ENCODE peak calls at places on chromosomes 12 and 14, in six cellular contexts. D is Peyer's patch, N is AG10803, Z is NB4, E is mucosa of descending colon, I is AG04450. M is an unnamed sample.

GRCh38 chr12:39986674-39987073 is 119.2 kb downstream of the SLC2A13 start:
- DNase-seq in E (no peak), D (no peak), N (no peak), I (no peak), Z (no peak), M (no peak)

GRCh38 chr14:101478796-101479410 is 82.4 kb upstream of the DIO3 start:
- DNase-seq in N (no peak), D (peak; percentile 16), I (no peak), E (no peak), Z (no peak), M (no peak)

GRCh38 chr12:107522692-107523477 is 162.7 kb upstream of the PWP1 start:
- DNase-seq in E (no peak), Z (peak; percentile 28), I (no peak), N (no peak), D (no peak), M (no peak)

GRCh38 chr12:49975370-49975761 is 2.6 kb downstream of the AQP6 start:
- DNase-seq in D (peak; percentile 45), E (no peak), N (no peak), I (no peak), Z (no peak), M (no peak)

GRCh38 chr12:131415781-131416180 is 295.1 kb upstream of the SFSWAP start:
- DNase-seq in E (no peak), D (no peak), N (no peak), Z (peak; percentile 32), I (no peak), M (no peak)

GRCh38 chr14:49982522-49982951 is 89.7 kb downstream of the ARF6 start:
- DNase-seq in I (peak; percentile 72), D (no peak), Z (no peak), E (no peak), N (peak; percentile 93), M (no peak)

GRCh38 chr14:50834802-50835276 is 3.9 kb upstream of the NIN start:
- DNase-seq in I (no peak), Z (no peak), N (no peak), D (no peak), E (no peak), M (no peak)

GRCh38 chr14:71932229-71932951 is at the start of gene RGS6:
- DNase-seq in N (no peak), I (no peak), Z (no peak), E (peak; percentile 68), D (peak; percentile 57), M (peak; percentile 82)

GRCh38 chr12:50224026-50224692 is 57.0 kb upstream of the CERS5 start:
- DNase-seq in I (no peak), D (no peak), Z (peak; percentile 22), N (peak; percentile 42), E (no peak), M (peak; percentile 69)

GRCh38 chr12:54991161-54991991 is 6.8 kb upstream of the TESPA1 start:
- DNase-seq in D (no peak), N (no peak), Z (no peak), E (no peak), I (no peak), M (peak; percentile 62)

GRCh38 chr12:49622501-49623141 is 740 bp upstream of the PRPF40B start:
- DNase-seq in N (peak; percentile 23), Z (peak; percentile 70), I (no peak), D (peak; percentile 68), E (peak; percentile 62), M (peak; percentile 80)

GRCh38 chr12:113474635-113475436 is 3.2 kb upstream of the LHX5 start:
- DNase-seq in Z (no peak), I (no peak), D (no peak), N (no peak), E (no peak), M (no peak)

GRCh38 chr12:117603316-117604113 is 242.1 kb upstream of the NOS1 start:
- DNase-seq in Z (no peak), D (no peak), N (no peak), I (no peak), E (no peak), M (no peak)

GRCh38 chr14:73774244-73774575 is 60.0 kb upstream of the PNMA1 start:
- DNase-seq in D (no peak), N (no peak), E (no peak), Z (no peak), I (no peak), M (no peak)

GRCh38 chr14:86646688-86647687 is 1117.0 kb downstream of the FLRT2 start:
- DNase-seq in E (no peak), D (no peak), N (peak; percentile 5), Z (peak; percentile 23), I (no peak), M (no peak)

GRCh38 chr12:32273063-32273521 is 126.3 kb upstream of the FGD4 start:
- DNase-seq in Z (no peak), N (no peak), I (no peak), E (no peak), D (no peak), M (peak; percentile 36)

GRCh38 chr12:3326156-3326849 is 164.7 kb upstream of the PRMT8 start:
- DNase-seq in E (no peak), Z (no peak), I (no peak), D (no peak), N (no peak), M (no peak)

GRCh38 chr12:132400011-132400641 is 70.7 kb upstream of the GALNT9 start:
- DNase-seq in I (no peak), N (no peak), E (no peak), Z (no peak), D (no peak), M (no peak)

GRCh38 chr12:55619352-55620138 is 17.1 kb upstream of the OR10P1 start:
- DNase-seq in N (peak; percentile 92), D (no peak), E (no peak), Z (peak; percentile 89), I (peak; percentile 84), M (peak; percentile 36)

GRCh38 chr12:26239508-26240328 is 44.3 kb downstream of the SSPN start:
- DNase-seq in N (peak; percentile 99), D (no peak), I (peak; percentile 36), E (no peak), Z (peak; percentile 94), M (no peak)

GRCh38 chr14:93549578-93549977 is 118.8 kb downstream of the UNC79 start:
- DNase-seq in N (no peak), I (no peak), E (no peak), D (no peak), Z (no peak), M (no peak)

GRCh38 chr12:123660328-123660727 is 10.6 kb upstream of the TCTN2 start:
- DNase-seq in D (no peak), I (peak; percentile 34), Z (no peak), E (no peak), N (peak; percentile 88), M (no peak)

GRCh38 chr12:101599311-101599710 is 4.5 kb downstream of the MYBPC1 start:
- DNase-seq in E (no peak), D (no peak), Z (no peak), N (no peak), I (no peak), M (no peak)

GRCh38 chr14:81246561-81247270 is 26.0 kb upstream of the GTF2A1 start:
- DNase-seq in D (no peak), I (no peak), N (peak; percentile 73), E (no peak), Z (no peak), M (no peak)

GRCh38 chr14:87896393-87897380 is 96.3 kb downstream of the GALC start:
- DNase-seq in N (peak; percentile 54), D (no peak), I (peak; percentile 36), Z (peak; percentile 53), E (no peak), M (no peak)

GRCh38 chr14:90087433-90087832 is 25.6 kb downstream of the KCNK13 start:
- DNase-seq in Z (peak; percentile 96), N (peak; percentile 73), E (no peak), I (peak; percentile 13), D (no peak), M (no peak)

GRCh38 chr12:24661657-24662096 is 287.2 kb downstream of the BCAT1 start:
- DNase-seq in E (peak; percentile 26), D (no peak), Z (peak; percentile 54), I (peak; percentile 41), N (peak; percentile 16), M (no peak)

GRCh38 chr12:29640589-29641345 is 143.0 kb downstream of the TMTC1 start:
- DNase-seq in Z (no peak), N (no peak), E (no peak), I (no peak), D (peak; percentile 65), M (no peak)

DNA sequence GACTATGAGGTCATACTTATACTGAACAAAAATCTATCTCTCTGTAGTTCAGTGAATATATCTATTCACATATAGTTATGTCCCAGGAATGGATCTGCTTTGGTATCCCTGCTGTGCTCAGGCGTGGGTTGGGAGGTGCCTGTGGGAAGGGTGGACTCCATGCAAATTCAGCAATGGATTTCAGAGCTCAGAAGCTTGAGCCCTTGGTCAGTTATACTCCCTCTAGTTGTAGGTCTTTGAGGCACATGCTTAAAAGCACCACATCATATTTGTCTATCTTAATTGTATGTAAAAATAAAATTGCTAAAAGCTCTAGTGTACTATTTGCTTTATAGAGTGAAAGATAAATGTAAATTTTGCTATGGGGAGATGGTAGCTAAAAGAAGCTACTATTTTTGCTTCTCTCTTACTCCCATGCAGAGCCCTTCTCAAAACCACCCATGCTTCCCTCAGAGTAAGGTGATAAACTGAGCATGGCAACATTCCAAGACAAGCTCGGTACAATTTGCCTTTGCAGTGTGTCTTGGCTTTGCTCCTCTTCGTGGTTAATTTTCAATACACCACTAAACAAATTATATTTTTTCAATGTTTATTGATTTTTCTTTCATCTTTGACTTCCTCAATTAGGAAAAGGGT is 54.9 kb downstream of the SLC16A7 start:
- DNase-seq in N (no peak), I (no peak), Z (no peak), E (no peak), D (no peak), M (no peak)
- TF ChIP-seq CTCF in N (no peak), I (peak; percentile 14), Z (no peak), E (no peak), D (no peak), M (peak; percentile 6)

GRCh38 chr14:89011727-89012271 is 187.3 kb downstream of the TTC8 start:
- DNase-seq in N (no peak), I (no peak), E (no peak), Z (no peak), D (no peak), M (no peak)
- H3K4me3 ChIP-seq in N (no peak overlapping the region), I (no peak overlapping the region), E (no peak overlapping the region), Z (no peak overlapping the region), D (no peak overlapping the region), M (no peak overlapping the region)

DNA sequence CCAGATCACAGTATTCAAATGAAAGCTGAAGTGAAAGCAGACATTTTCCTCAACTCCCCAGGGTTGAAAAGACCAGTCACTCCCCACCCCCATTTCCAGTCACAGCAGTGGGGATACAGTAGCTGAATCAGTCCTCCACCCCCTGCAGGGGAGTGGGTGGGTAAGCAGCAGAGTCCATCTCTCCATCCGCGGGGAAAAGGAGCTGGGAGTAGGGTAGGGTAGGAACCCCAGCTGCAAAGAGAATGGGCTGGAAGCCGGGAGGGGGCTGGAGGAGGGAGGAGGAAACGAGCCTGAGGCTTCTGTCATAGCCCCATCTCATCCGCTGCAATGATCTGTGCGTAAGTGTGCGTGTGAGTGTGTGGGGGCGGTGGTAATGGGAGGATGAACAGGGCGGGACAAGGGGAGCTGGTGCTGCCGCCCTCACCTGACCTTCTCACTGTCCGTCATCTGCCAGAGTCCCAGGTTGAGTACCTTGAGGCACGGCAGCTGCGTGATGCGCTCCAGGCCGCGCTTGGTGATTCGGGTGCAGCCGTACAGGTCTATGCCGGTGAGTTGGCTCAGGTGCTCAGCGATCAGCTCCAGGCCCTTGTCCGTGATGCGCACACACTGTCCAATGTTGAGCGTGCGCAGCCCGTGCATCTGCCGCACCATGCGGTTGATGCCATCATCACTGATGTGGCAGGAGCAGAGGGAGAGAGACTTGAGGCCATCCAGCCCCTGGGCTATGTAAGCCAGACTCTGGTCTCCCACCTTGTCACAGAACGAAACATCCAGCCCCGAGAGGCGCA is 1.7 kb downstream of the FBXL14 start:
- DNase-seq in Z (peak; percentile 75), D (peak; percentile 57), N (peak; percentile 66), E (peak; percentile 77), I (no peak), M (peak; percentile 77)
- TF ChIP-seq CTCF in Z (no peak), D (no peak), N (peak; percentile 19), E (no peak), I (peak; percentile 28), M (no peak)

GRCh38 chr12:121004253-121004815 is 12.0 kb downstream of the C12orf43 start:
- DNase-seq in D (no peak), E (no peak), I (no peak), N (no peak), Z (no peak), M (no peak)
- H3K4me3 ChIP-seq in D (no peak overlapping the region), E (no peak overlapping the region), I (no peak overlapping the region), N (no peak overlapping the region), Z (no peak overlapping the region), M (no peak overlapping the region)

M was measured in GM06990.